ENCODE peak calls at places on chromosomes 5 and 9, in eight cellular contexts. One of them, this sample, is unnamed. For H3K27me3, the result is how much of the 10 kb centered on the place peaks cover.

GRCh38 chr5:12023614-12024241 is 119.5 kb upstream of the CTNND2 start:
- DNase-seq in CD4-positive, alpha-beta memory T cell: no peak
- DNase-seq in dorsolateral prefrontal cortex: no peak
- DNase-seq in heart right ventricle: no peak
- DNase-seq in transverse colon: no peak
- DNase-seq in mesenchymal stem cell: peak
- DNase-seq in CD4-positive, CD25-positive, alpha-beta regulatory T cell: peak
- DNase-seq in adrenal gland: no peak
- DNase-seq in this sample: no peak

GRCh38 chr5:73615085-73615484 is 10.9 kb upstream of the ARHGEF28 start:
- DNase-seq in transverse colon: peak
- DNase-seq in adrenal gland: no peak
- DNase-seq in CD4-positive, CD25-positive, alpha-beta regulatory T cell: no peak
- DNase-seq in CD4-positive, alpha-beta memory T cell: no peak
- DNase-seq in heart right ventricle: no peak
- DNase-seq in mesenchymal stem cell: no peak
- DNase-seq in dorsolateral prefrontal cortex: no peak
- DNase-seq in this sample: no peak

GRCh38 chr5:120345947-120346346 is 118.2 kb upstream of the PRR16 start:
- DNase-seq in dorsolateral prefrontal cortex: no peak
- DNase-seq in transverse colon: no peak
- DNase-seq in CD4-positive, alpha-beta memory T cell: no peak
- DNase-seq in mesenchymal stem cell: no peak
- DNase-seq in CD4-positive, CD25-positive, alpha-beta regulatory T cell: no peak
- DNase-seq in heart right ventricle: no peak
- DNase-seq in adrenal gland: no peak
- DNase-seq in this sample: no peak

GRCh38 chr5:153276151-153276550 is 214.3 kb upstream of the GRIA1 start:
- DNase-seq in mesenchymal stem cell: peak
- DNase-seq in heart right ventricle: peak
- DNase-seq in adrenal gland: peak
- DNase-seq in CD4-positive, CD25-positive, alpha-beta regulatory T cell: peak
- DNase-seq in transverse colon: no peak
- DNase-seq in dorsolateral prefrontal cortex: no peak
- DNase-seq in CD4-positive, alpha-beta memory T cell: no peak
- DNase-seq in this sample: no peak

GRCh38 chr9:99398241-99398640 is 176.2 kb downstream of the SEC61B start:
- DNase-seq in dorsolateral prefrontal cortex: no peak
- DNase-seq in adrenal gland: no peak
- DNase-seq in mesenchymal stem cell: peak
- DNase-seq in CD4-positive, CD25-positive, alpha-beta regulatory T cell: no peak
- DNase-seq in heart right ventricle: no peak
- DNase-seq in CD4-positive, alpha-beta memory T cell: no peak
- DNase-seq in transverse colon: no peak
- DNase-seq in this sample: no peak

GRCh38 chr5:14061106-14061505 is 82.0 kb upstream of the TRIO start:
- DNase-seq in heart right ventricle: no peak
- DNase-seq in transverse colon: no peak
- DNase-seq in CD4-positive, CD25-positive, alpha-beta regulatory T cell: no peak
- DNase-seq in dorsolateral prefrontal cortex: no peak
- DNase-seq in mesenchymal stem cell: no peak
- DNase-seq in CD4-positive, alpha-beta memory T cell: no peak
- DNase-seq in adrenal gland: no peak
- DNase-seq in this sample: no peak

GRCh38 chr5:98455660-98456059 is 317.8 kb upstream of the RGMB start:
- DNase-seq in CD4-positive, alpha-beta memory T cell: no peak
- DNase-seq in heart right ventricle: no peak
- DNase-seq in CD4-positive, CD25-positive, alpha-beta regulatory T cell: no peak
- DNase-seq in adrenal gland: no peak
- DNase-seq in mesenchymal stem cell: peak
- DNase-seq in transverse colon: no peak
- DNase-seq in dorsolateral prefrontal cortex: no peak
- DNase-seq in this sample: no peak

GRCh38 chr5:31161772-31162171 is 31.7 kb upstream of the CDH6 start:
- DNase-seq in dorsolateral prefrontal cortex: no peak
- DNase-seq in transverse colon: no peak
- DNase-seq in heart right ventricle: no peak
- DNase-seq in CD4-positive, alpha-beta memory T cell: no peak
- DNase-seq in CD4-positive, CD25-positive, alpha-beta regulatory T cell: no peak
- DNase-seq in adrenal gland: no peak
- DNase-seq in mesenchymal stem cell: no peak
- DNase-seq in this sample: no peak

GRCh38 chr9:36862206-36863145 is 171.6 kb downstream of the PAX5 start:
- DNase-seq in dorsolateral prefrontal cortex: peak
- DNase-seq in CD4-positive, alpha-beta memory T cell: no peak
- DNase-seq in CD4-positive, CD25-positive, alpha-beta regulatory T cell: no peak
- DNase-seq in adrenal gland: peak
- DNase-seq in transverse colon: peak
- DNase-seq in heart right ventricle: no peak
- DNase-seq in mesenchymal stem cell: peak
- DNase-seq in this sample: no peak
- H3K27me3 ChIP-seq in dorsolateral prefrontal cortex: under half
- H3K27me3 ChIP-seq in CD4-positive, alpha-beta memory T cell: under half
- H3K27me3 ChIP-seq in CD4-positive, CD25-positive, alpha-beta regulatory T cell: under half
- H3K27me3 ChIP-seq in adrenal gland: under half
- H3K27me3 ChIP-seq in transverse colon: under half
- H3K27me3 ChIP-seq in heart right ventricle: half or more
- H3K27me3 ChIP-seq in mesenchymal stem cell: half or more
- H3K27me3 ChIP-seq in this sample: under half

GRCh38 chr5:10563132-10563939 is 534 bp upstream of the ANKRD33B start:
- DNase-seq in transverse colon: peak
- DNase-seq in mesenchymal stem cell: peak
- DNase-seq in dorsolateral prefrontal cortex: no peak
- DNase-seq in CD4-positive, alpha-beta memory T cell: peak
- DNase-seq in adrenal gland: no peak
- DNase-seq in heart right ventricle: peak
- DNase-seq in CD4-positive, CD25-positive, alpha-beta regulatory T cell: peak
- DNase-seq in this sample: peak
- H3K27me3 ChIP-seq in transverse colon: half or more
- H3K27me3 ChIP-seq in mesenchymal stem cell: under half
- H3K27me3 ChIP-seq in dorsolateral prefrontal cortex: under half
- H3K27me3 ChIP-seq in CD4-positive, alpha-beta memory T cell: under half
- H3K27me3 ChIP-seq in adrenal gland: under half
- H3K27me3 ChIP-seq in heart right ventricle: under half
- H3K27me3 ChIP-seq in CD4-positive, CD25-positive, alpha-beta regulatory T cell: under half
- H3K27me3 ChIP-seq in this sample: under half

GRCh38 chr5:143397302-143398052 is 6.0 kb downstream of the NR3C1 start:
- DNase-seq in CD4-positive, alpha-beta memory T cell: no peak
- DNase-seq in CD4-positive, CD25-positive, alpha-beta regulatory T cell: no peak
- DNase-seq in dorsolateral prefrontal cortex: no peak
- DNase-seq in adrenal gland: no peak
- DNase-seq in transverse colon: no peak
- DNase-seq in mesenchymal stem cell: no peak
- DNase-seq in heart right ventricle: no peak
- DNase-seq in this sample: no peak
- H3K27me3 ChIP-seq in CD4-positive, alpha-beta memory T cell: under half
- H3K27me3 ChIP-seq in CD4-positive, CD25-positive, alpha-beta regulatory T cell: under half
- H3K27me3 ChIP-seq in dorsolateral prefrontal cortex: under half
- H3K27me3 ChIP-seq in adrenal gland: under half
- H3K27me3 ChIP-seq in transverse colon: under half
- H3K27me3 ChIP-seq in mesenchymal stem cell: under half
- H3K27me3 ChIP-seq in heart right ventricle: under half
- H3K27me3 ChIP-seq in this sample: under half

DNA sequence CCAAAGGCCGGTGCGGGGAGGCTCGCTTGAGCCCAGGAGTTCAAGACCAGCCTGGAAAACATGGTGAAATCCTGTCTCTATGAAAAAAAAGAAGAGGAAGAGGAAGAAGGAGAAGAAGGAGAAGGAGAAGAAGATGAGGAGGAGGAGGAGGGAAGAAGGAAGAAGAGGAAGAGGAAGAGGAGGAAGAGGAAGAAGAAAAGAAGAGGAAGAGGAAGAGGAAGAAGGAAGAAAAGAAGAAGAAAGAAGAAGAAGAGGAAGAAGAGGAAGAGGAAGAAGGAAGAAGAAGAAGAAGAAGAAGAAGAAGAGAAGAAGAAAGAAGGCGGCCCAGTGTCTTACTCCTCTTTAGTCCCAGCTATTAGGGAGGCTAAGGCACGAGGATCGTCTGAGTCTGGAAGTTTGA is 44.8 kb upstream of the XPA start:
- DNase-seq in mesenchymal stem cell: no peak
- DNase-seq in CD4-positive, alpha-beta memory T cell: no peak
- DNase-seq in adrenal gland: no peak
- DNase-seq in heart right ventricle: no peak
- DNase-seq in transverse colon: no peak
- DNase-seq in dorsolateral prefrontal cortex: no peak
- DNase-seq in CD4-positive, CD25-positive, alpha-beta regulatory T cell: no peak
- DNase-seq in this sample: no peak
- H3K27me3 ChIP-seq in mesenchymal stem cell: half or more
- H3K27me3 ChIP-seq in CD4-positive, alpha-beta memory T cell: under half
- H3K27me3 ChIP-seq in adrenal gland: under half
- H3K27me3 ChIP-seq in heart right ventricle: under half
- H3K27me3 ChIP-seq in transverse colon: half or more
- H3K27me3 ChIP-seq in dorsolateral prefrontal cortex: under half
- H3K27me3 ChIP-seq in CD4-positive, CD25-positive, alpha-beta regulatory T cell: under half
- H3K27me3 ChIP-seq in this sample: under half

GRCh38 chr9:126630458-126631237 is 16.9 kb downstream of the LMX1B start:
- DNase-seq in CD4-positive, alpha-beta memory T cell: no peak
- DNase-seq in transverse colon: no peak
- DNase-seq in heart right ventricle: no peak
- DNase-seq in mesenchymal stem cell: no peak
- DNase-seq in adrenal gland: no peak
- DNase-seq in dorsolateral prefrontal cortex: no peak
- DNase-seq in CD4-positive, CD25-positive, alpha-beta regulatory T cell: no peak
- DNase-seq in this sample: no peak

GRCh38 chr9:126628146-126628545 is 14.4 kb downstream of the LMX1B start:
- DNase-seq in dorsolateral prefrontal cortex: no peak
- DNase-seq in adrenal gland: no peak
- DNase-seq in transverse colon: no peak
- DNase-seq in mesenchymal stem cell: no peak
- DNase-seq in CD4-positive, CD25-positive, alpha-beta regulatory T cell: no peak
- DNase-seq in CD4-positive, alpha-beta memory T cell: no peak
- DNase-seq in heart right ventricle: no peak
- DNase-seq in this sample: no peak

GRCh38 chr9:126631254-126631653 is 17.5 kb downstream of the LMX1B start:
- DNase-seq in adrenal gland: no peak
- DNase-seq in CD4-positive, alpha-beta memory T cell: no peak
- DNase-seq in transverse colon: no peak
- DNase-seq in mesenchymal stem cell: no peak
- DNase-seq in heart right ventricle: no peak
- DNase-seq in dorsolateral prefrontal cortex: no peak
- DNase-seq in CD4-positive, CD25-positive, alpha-beta regulatory T cell: no peak
- DNase-seq in this sample: no peak

GRCh38 chr9:126626117-126627022 is 12.6 kb downstream of the LMX1B start:
- DNase-seq in CD4-positive, alpha-beta memory T cell: no peak
- DNase-seq in mesenchymal stem cell: peak
- DNase-seq in dorsolateral prefrontal cortex: no peak
- DNase-seq in CD4-positive, CD25-positive, alpha-beta regulatory T cell: no peak
- DNase-seq in adrenal gland: no peak
- DNase-seq in transverse colon: no peak
- DNase-seq in heart right ventricle: no peak
- DNase-seq in this sample: no peak

GRCh38 chr9:126629007-126629674 is 15.4 kb downstream of the LMX1B start:
- DNase-seq in dorsolateral prefrontal cortex: no peak
- DNase-seq in mesenchymal stem cell: no peak
- DNase-seq in CD4-positive, CD25-positive, alpha-beta regulatory T cell: no peak
- DNase-seq in heart right ventricle: no peak
- DNase-seq in transverse colon: no peak
- DNase-seq in CD4-positive, alpha-beta memory T cell: no peak
- DNase-seq in adrenal gland: no peak
- DNase-seq in this sample: no peak
- H3K27me3 ChIP-seq in dorsolateral prefrontal cortex: half or more
- H3K27me3 ChIP-seq in mesenchymal stem cell: half or more
- H3K27me3 ChIP-seq in CD4-positive, CD25-positive, alpha-beta regulatory T cell: under half
- H3K27me3 ChIP-seq in heart right ventricle: half or more
- H3K27me3 ChIP-seq in transverse colon: half or more
- H3K27me3 ChIP-seq in CD4-positive, alpha-beta memory T cell: under half
- H3K27me3 ChIP-seq in adrenal gland: half or more
- H3K27me3 ChIP-seq in this sample: half or more

GRCh38 chr9:6641961-6642360 is 3.6 kb downstream of the GLDC start:
- DNase-seq in heart right ventricle: no peak
- DNase-seq in mesenchymal stem cell: no peak
- DNase-seq in CD4-positive, CD25-positive, alpha-beta regulatory T cell: no peak
- DNase-seq in dorsolateral prefrontal cortex: no peak
- DNase-seq in CD4-positive, alpha-beta memory T cell: no peak
- DNase-seq in adrenal gland: no peak
- DNase-seq in transverse colon: no peak
- DNase-seq in this sample: no peak
- H3K27me3 ChIP-seq in heart right ventricle: half or more
- H3K27me3 ChIP-seq in mesenchymal stem cell: half or more
- H3K27me3 ChIP-seq in CD4-positive, CD25-positive, alpha-beta regulatory T cell: under half
- H3K27me3 ChIP-seq in dorsolateral prefrontal cortex: under half
- H3K27me3 ChIP-seq in CD4-positive, alpha-beta memory T cell: under half
- H3K27me3 ChIP-seq in adrenal gland: half or more
- H3K27me3 ChIP-seq in transverse colon: half or more
- H3K27me3 ChIP-seq in this sample: under half

DNA sequence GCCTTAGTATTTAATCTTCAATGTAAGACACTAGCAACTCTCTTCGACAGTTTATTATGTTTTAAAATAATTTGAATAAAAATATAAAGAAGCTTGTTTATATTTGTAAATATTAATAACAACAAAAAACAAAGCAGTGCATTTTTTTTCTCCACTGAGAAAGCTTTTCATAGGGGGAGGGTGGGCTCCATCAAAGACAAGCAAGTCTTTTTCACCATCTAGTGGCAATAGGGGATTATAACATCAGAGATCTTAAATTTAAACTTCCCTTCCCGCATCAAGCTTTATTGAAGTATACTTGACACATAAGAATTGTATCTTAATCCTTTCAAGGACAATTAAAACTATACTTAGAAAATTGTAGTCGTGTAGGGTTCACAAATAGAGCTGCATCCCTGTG is 9.3 kb upstream of the OR13F1 start:
- DNase-seq in CD4-positive, CD25-positive, alpha-beta regulatory T cell: no peak
- DNase-seq in CD4-positive, alpha-beta memory T cell: no peak
- DNase-seq in transverse colon: no peak
- DNase-seq in mesenchymal stem cell: no peak
- DNase-seq in dorsolateral prefrontal cortex: no peak
- DNase-seq in heart right ventricle: no peak
- DNase-seq in adrenal gland: no peak
- DNase-seq in this sample: no peak
- H3K27me3 ChIP-seq in CD4-positive, CD25-positive, alpha-beta regulatory T cell: under half
- H3K27me3 ChIP-seq in CD4-positive, alpha-beta memory T cell: under half
- H3K27me3 ChIP-seq in transverse colon: under half
- H3K27me3 ChIP-seq in mesenchymal stem cell: under half
- H3K27me3 ChIP-seq in dorsolateral prefrontal cortex: under half
- H3K27me3 ChIP-seq in heart right ventricle: under half
- H3K27me3 ChIP-seq in adrenal gland: under half
- H3K27me3 ChIP-seq in this sample: under half

This sample was measured in CD8-positive, alpha-beta memory T cell.